ENCODE peak calls at places on chromosomes 1 and 21, in six cellular contexts. I is heart left ventricle; F is mucosa of descending colon; D is RWPE1; N is mesothelial cell of epicardium; V is central memory CD4-positive, alpha-beta T cell. L is an unnamed sample.

GRCh38 chr1:12485231-12486172 is 132.5 kb downstream of the DHRS3 start:
- DNase-seq in I (no peak), N (no peak), D (no peak), F (no peak), V (no peak), L (no peak)

GRCh38 chr1:247111636-247112478 is 7.7 kb upstream of the ZNF669 start:
- DNase-seq in I (peak; percentile 76), N (no peak), D (peak; percentile 12), V (no peak), F (peak; percentile 79), L (no peak)

GRCh38 chr1:167631987-167632680 is 2.1 kb downstream of the RCSD1 start:
- DNase-seq in F (no peak), V (peak; percentile 36), D (no peak), N (no peak), I (no peak), L (peak; percentile 52)

GRCh38 chr1:183908095-183908494 is 103.2 kb downstream of the RGL1 start:
- DNase-seq in F (no peak), N (no peak), D (no peak), I (no peak), V (no peak), L (no peak)

GRCh38 chr1:247443641-247444040 is 14.3 kb downstream of the OR2B11 start:
- DNase-seq in I (no peak), N (no peak), D (no peak), V (no peak), F (no peak), L (no peak)

GRCh38 chr1:40998668-40999067 is 19.2 kb downstream of the CTPS1 start:
- DNase-seq in I (no peak), F (no peak), V (no peak), D (no peak), N (no peak), L (no peak)

GRCh38 chr1:94351441-94351840 is 66.7 kb upstream of the ABCD3 start:
- DNase-seq in D (no peak), F (no peak), V (no peak), I (no peak), N (no peak), L (no peak)

GRCh38 chr21:46150491-46151121 is 4.8 kb downstream of the FTCD start:
- DNase-seq in F (peak; percentile 38), I (peak; percentile 8), N (peak; percentile 14), V (no peak), D (no peak), L (peak; percentile 72)

GRCh38 chr1:15068997-15069396 is 84.5 kb upstream of the TMEM51 start:
- DNase-seq in I (no peak), V (no peak), F (no peak), N (no peak), D (no peak), L (no peak)

GRCh38 chr1:248111157-248111556 is 16.2 kb downstream of the OR2L13 start:
- DNase-seq in N (no peak), I (no peak), V (no peak), F (no peak), D (no peak), L (no peak)

GRCh38 chr21:43337901-43338655 is 88.9 kb downstream of the SIK1 start:
- DNase-seq in V (no peak), N (no peak), I (no peak), F (no peak), D (no peak), L (no peak)

GRCh38 chr1:15197591-15198447 is 44.3 kb downstream of the TMEM51 start:
- DNase-seq in I (no peak), D (no peak), V (no peak), N (no peak), F (peak; percentile 24), L (no peak)

GRCh38 chr1:23274134-23274505 is 56.8 kb upstream of the HTR1D start:
- DNase-seq in I (no peak), D (no peak), F (no peak), N (no peak), V (no peak), L (no peak)

GRCh38 chr21:42218836-42219605 is at the start of gene ABCG1:
- DNase-seq in N (no peak), V (peak; percentile 46), F (peak; percentile 78), D (peak; percentile 69), I (peak; percentile 67), L (no peak)

GRCh38 chr1:194292912-194293311 is 1106.5 kb upstream of the B3GALT2 start:
- DNase-seq in F (no peak), N (no peak), V (no peak), D (no peak), I (no peak), L (no peak)

GRCh38 chr1:36988741-36989193 is 45.5 kb downstream of the GRIK3 start:
- DNase-seq in F (no peak), D (no peak), V (no peak), N (no peak), I (no peak), L (peak; percentile 93)

GRCh38 chr1:155002479-155003226 is at the start of gene ZBTB7B:
- DNase-seq in V (no peak), N (no peak), D (peak; percentile 88), F (peak; percentile 83), I (no peak), L (peak; percentile 45)

GRCh38 chr1:27015260-27015659 is 2.6 kb upstream of the TENT5B start:
- DNase-seq in F (no peak), V (no peak), D (no peak), I (no peak), N (no peak), L (no peak)

GRCh38 chr1:46173361-46173856 is 1.5 kb upstream of the TSPAN1 start:
- DNase-seq in V (no peak), N (no peak), F (no peak), I (peak; percentile 45), D (no peak), L (no peak)

GRCh38 chr1:9996624-9997582 is at the start of gene RBP7:
- DNase-seq in D (peak; percentile 20), N (no peak), F (peak; percentile 49), I (peak; percentile 51), V (no peak), L (no peak)

L was measured in pons.